ENCODE peak calls at places on chromosomes 4 and X, in seven cellular contexts. J is uterus, I is stomach, Q is ovary, V is IMR-90, A is adrenal gland, Z is transverse colon. N is an unnamed sample.

GRCh38 chr4:44186096-44186849 is 262.3 kb downstream of the KCTD8 start:
- DNase-seq in J (no peak), I (no peak), Q (no peak), V (no peak), A (no peak), Z (no peak), N (no peak)

GRCh38 chrX:38206036-38206435 is 14.6 kb downstream of the SRPX start:
- DNase-seq in J (no peak), I (no peak), Q (no peak), V (peak; percentile 52), A (no peak), Z (no peak), N (no peak)

GRCh38 chr4:73275318-73275654 is 16.7 kb upstream of the ANKRD17 start:
- DNase-seq in J (no peak), I (no peak), Q (no peak), V (no peak), A (no peak), Z (no peak), N (no peak)

GRCh38 chr4:182861346-182861745 is 55.8 kb downstream of the DCTD start:
- DNase-seq in J (no peak), I (no peak), Q (no peak), V (no peak), A (no peak), Z (no peak), N (no peak)

GRCh38 chr4:87005690-87006461 is 71.1 kb downstream of the AFF1 start:
- DNase-seq in J (no peak), I (no peak), Q (no peak), V (no peak), A (no peak), Z (peak; percentile 34), N (no peak)

GRCh38 chrX:23292979-23293651 is 41.5 kb upstream of the PTCHD1 start:
- DNase-seq in J (no peak), I (no peak), Q (no peak), V (no peak), A (no peak), Z (no peak), N (peak; percentile 88)

GRCh38 chr4:166282081-166282770 is 409.2 kb downstream of the TLL1 start:
- DNase-seq in J (no peak), I (no peak), Q (no peak), V (no peak), A (no peak), Z (no peak), N (no peak)

GRCh38 chr4:125016892-125017299 is 297.9 kb upstream of the FAT4 start:
- DNase-seq in J (no peak), I (no peak), Q (no peak), V (no peak), A (no peak), Z (no peak), N (no peak)

GRCh38 chrX:80237072-80237471 is 183.2 kb upstream of the TENT5D start:
- DNase-seq in J (no peak), I (no peak), Q (no peak), V (no peak), A (no peak), Z (no peak), N (no peak)

GRCh38 chrX:105190252-105190853 is 30.1 kb downstream of the TEX13A start:
- DNase-seq in J (no peak), I (no peak), Q (no peak), V (peak; percentile 6), A (peak; percentile 46), Z (peak; percentile 10), N (peak; percentile 6)

GRCh38 chr4:172142331-172142738 is 329.1 kb downstream of the GALNTL6 start:
- DNase-seq in J (no peak), I (no peak), Q (no peak), V (peak; percentile 22), A (no peak), Z (no peak), N (no peak)

GRCh38 chr4:122847931-122848330 is 21.3 kb downstream of the FGF2 start:
- DNase-seq in J (no peak), I (no peak), Q (no peak), V (no peak), A (no peak), Z (no peak), N (no peak)

GRCh38 chr4:67929447-67929846 is 33.8 kb downstream of the TMPRSS11A start:
- DNase-seq in J (no peak), I (no peak), Q (no peak), V (peak; percentile 32), A (no peak), Z (no peak), N (no peak)

GRCh38 chrX:125374169-125374568 is 54.5 kb downstream of the TEX13C start:
- DNase-seq in J (no peak), I (no peak), Q (no peak), V (no peak), A (no peak), Z (no peak), N (no peak)

GRCh38 chr4:56976283-56976877 is 1.0 kb downstream of the NOA1 start:
- DNase-seq in J (no peak), I (peak; percentile 27), Q (peak; percentile 19), V (no peak), A (peak; percentile 44), Z (no peak), N (no peak)

GRCh38 chrX:78064152-78064551 is 39.9 kb upstream of the PGK1 start:
- DNase-seq in J (no peak), I (no peak), Q (no peak), V (no peak), A (no peak), Z (no peak), N (no peak)

DNA sequence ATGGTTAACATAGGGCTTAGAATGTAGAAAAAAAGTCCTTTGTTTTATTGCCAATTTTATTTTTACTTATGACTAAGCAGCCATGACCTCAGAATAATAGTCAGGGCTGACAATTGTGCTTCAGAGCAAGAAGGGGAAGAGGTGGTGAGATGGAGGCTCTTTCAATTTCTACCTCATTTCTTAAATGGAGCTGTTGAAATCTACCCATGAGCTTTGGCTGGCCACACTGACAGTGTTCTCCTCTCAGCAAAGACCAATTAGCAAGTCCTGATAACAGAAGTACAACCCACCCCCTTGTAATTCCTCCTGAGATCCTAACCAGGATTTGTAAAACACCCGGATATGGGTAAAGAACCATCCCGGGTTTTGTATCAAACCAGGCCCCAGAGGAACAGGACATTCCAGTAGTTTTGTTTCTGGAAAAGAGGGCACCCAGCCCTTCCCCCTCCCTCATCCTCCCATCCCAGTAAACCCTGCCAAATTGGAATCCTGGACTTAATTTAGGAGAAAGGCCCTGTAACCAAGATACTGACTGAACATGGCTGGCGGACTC is at the start of gene HEPH:
- DNase-seq in J (peak; percentile 32), I (no peak), Q (peak; percentile 19), V (peak; percentile 34), A (peak; percentile 41), Z (peak; percentile 25), N (no peak)
- TF ChIP-seq POLR2A in J (no peak), I (no peak), Q (no peak), V (no peak), A (no peak), Z (peak; percentile 37), N (no peak)

DNA sequence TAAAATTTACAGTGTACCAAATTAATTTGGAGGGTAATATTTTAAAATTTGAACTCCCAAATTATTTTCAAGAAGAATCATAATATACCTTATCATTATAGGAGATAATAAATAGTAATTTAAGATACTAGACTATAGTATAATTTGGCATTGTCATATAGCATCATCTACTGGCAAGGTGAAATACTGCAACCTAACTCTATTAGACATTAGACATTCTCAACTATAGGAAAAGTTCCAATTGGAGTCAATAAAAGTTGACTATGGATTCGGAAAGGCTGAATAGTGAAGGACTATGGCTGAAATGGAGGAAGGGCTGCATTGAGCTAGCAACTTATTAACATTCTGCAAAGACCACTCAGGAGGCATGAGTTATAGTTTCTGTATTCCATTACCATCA is 113.0 kb downstream of the PRDM5 start:
- DNase-seq in J (no peak), I (no peak), Q (no peak), V (no peak), A (no peak), Z (no peak), N (no peak)
- TF ChIP-seq CTCF in J (no peak), I (no peak), Q (no peak), V (peak; percentile 42), A (no peak), Z (peak; percentile 32), N (peak; percentile 20)

DNA sequence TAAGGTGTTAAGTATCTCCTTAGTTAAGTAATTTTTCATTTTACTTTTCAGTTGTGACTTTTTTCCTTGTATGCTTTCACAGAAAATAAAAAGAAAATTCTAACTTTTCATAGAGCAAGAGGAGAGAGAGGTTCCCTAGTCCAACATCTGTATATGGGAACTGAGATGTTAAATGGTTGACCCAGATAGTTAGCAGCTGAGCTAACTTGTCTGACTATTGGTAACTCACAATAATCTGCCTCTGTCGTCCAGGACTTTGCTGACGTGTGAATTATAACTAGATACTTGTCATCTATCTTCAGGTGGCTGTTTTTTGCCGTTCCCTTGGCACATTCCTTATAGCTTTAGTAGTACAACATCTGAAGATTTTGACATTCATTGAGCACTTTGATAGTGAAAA is 29.9 kb downstream of the TBC1D19 start:
- DNase-seq in J (no peak), I (no peak), Q (no peak), V (no peak), A (no peak), Z (no peak), N (no peak)
- H3K27me3 ChIP-seq in J (no peaks in the 10 kb centered on the region), I (no peaks in the 10 kb centered on the region), Q (no peaks in the 10 kb centered on the region), V (no peaks in the 10 kb centered on the region), A (no peaks in the 10 kb centered on the region), Z (no peaks in the 10 kb centered on the region), N (no peaks in the 10 kb centered on the region)

GRCh38 chrX:1391707-1392375 is at the start of gene SLC25A6:
- DNase-seq in J (peak; percentile 98), I (peak; percentile 99), Q (peak; percentile 99), V (peak; percentile 95), A (peak; percentile 99), Z (peak; percentile 99), N (peak; percentile 99)

GRCh38 chrX:1393871-1394615 is 2.1 kb upstream of the SLC25A6 start:
- DNase-seq in J (no peak), I (peak; percentile 3), Q (peak; percentile 12), V (no peak), A (peak; percentile 21), Z (no peak), N (no peak)

GRCh38 chrX:1390621-1391369 is 1.1 kb downstream of the SLC25A6 start:
- DNase-seq in J (peak; percentile 12), I (peak; percentile 25), Q (peak; percentile 21), V (no peak), A (peak; percentile 57), Z (peak; percentile 13), N (no peak)

GRCh38 chrX:1391370-1391706 is 575 bp downstream of the SLC25A6 start:
- DNase-seq in J (no peak), I (no peak), Q (no peak), V (no peak), A (peak; percentile 94), Z (no peak), N (no peak)

DNA sequence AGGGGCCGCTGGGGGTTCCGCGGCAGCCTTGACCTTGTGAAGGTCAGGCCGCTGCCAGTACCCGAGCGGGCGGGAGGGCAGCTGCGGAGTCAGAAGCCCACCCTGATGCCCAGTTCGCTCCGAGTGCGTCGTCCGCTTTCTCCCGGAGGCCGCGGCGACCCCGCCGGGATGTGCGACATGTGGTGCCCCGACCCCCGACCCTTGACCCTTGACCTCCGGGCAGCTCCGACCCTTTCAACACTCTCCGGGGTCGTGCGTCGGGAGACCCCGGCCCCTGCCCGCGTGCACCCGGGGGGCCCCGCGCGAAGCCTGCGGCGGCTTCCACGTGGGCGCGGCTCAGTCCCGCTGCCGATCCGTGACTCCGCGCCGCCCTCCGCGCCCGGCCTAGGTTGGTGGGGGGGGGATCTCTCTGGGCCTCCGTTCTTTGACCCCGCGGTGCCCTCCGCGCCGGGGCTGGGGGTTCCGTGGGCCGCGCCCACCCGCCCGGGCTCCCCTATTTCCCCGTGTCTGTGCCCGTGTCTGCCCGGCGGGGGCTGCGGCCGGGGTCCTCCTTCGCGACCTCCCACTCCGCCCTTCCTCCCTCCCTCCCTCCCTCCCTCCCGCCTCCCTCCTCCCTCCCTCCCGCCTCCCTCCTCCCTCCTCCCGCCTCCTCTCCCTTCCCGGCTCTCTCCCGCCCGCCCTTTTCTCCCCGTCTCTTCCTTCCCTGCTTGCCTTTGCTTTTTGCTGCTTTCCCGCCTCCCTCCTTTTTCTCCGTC is 640 bp upstream of the SLC25A6 start:
- DNase-seq in J (peak; percentile 74), I (peak; percentile 65), Q (peak; percentile 81), V (peak; percentile 52), A (peak; percentile 79), Z (peak; percentile 78), N (peak; percentile 75)
- TF ChIP-seq POLR2A in J (no peak), I (no peak), Q (peak; percentile 49), V (no peak), A (peak; percentile 36), Z (peak; percentile 50), N (peak; percentile 30)